ENCODE peak calls at places on chromosomes 6 and 20, in nine cellular contexts. O, G, X, I, R, U, Y, L and Q are unnamed samples.

GRCh38 chr20:63284544-63284949 is 8.4 kb upstream of the COL20A1 start:
- DNase-seq in O (no peak), G (no peak), X (no peak), I (no peak), R (no peak), U (no peak), Y (no peak), L (no peak), Q (no peak)

GRCh38 chr20:43963872-43964791 is 49.5 kb downstream of the TOX2 start:
- DNase-seq in O (peak), G (peak), X (peak), I (peak), R (no peak), U (no peak), Y (peak), L (no peak), Q (no peak)

GRCh38 chr20:53734006-53734688 is 140.5 kb upstream of the ZNF217 start:
- DNase-seq in O (no peak), G (no peak), X (no peak), I (peak), R (no peak), U (no peak), Y (no peak), L (no peak), Q (peak)

GRCh38 chr20:7497985-7498384 is 442.3 kb downstream of the HAO1 start:
- DNase-seq in O (no peak), G (no peak), X (peak), I (peak), R (no peak), U (no peak), Y (no peak), L (no peak), Q (no peak)

GRCh38 chr20:25287631-25288290 is 39.9 kb downstream of the PYGB start:
- DNase-seq in O (no peak), G (no peak), X (no peak), I (no peak), R (no peak), U (no peak), Y (no peak), L (no peak), Q (no peak)

GRCh38 chr6:120675886-120676285 is 658.4 kb downstream of the TBC1D32 start:
- DNase-seq in O (no peak), G (no peak), X (no peak), I (no peak), R (no peak), U (no peak), Y (no peak), L (no peak), Q (no peak)

GRCh38 chr6:165686966-165687365 is 23.9 kb upstream of the PDE10A start:
- DNase-seq in O (no peak), G (no peak), X (no peak), I (no peak), R (no peak), U (no peak), Y (no peak), L (no peak), Q (no peak)

GRCh38 chr6:92723390-92723931 is 695.9 kb downstream of the EPHA7 start:
- DNase-seq in O (no peak), G (no peak), X (no peak), I (no peak), R (no peak), U (no peak), Y (no peak), L (no peak), Q (no peak)

GRCh38 chr20:59153355-59153681 is 10.3 kb upstream of the ZNF831 start:
- DNase-seq in O (no peak), G (no peak), X (no peak), I (no peak), R (no peak), U (no peak), Y (no peak), L (no peak), Q (no peak)

GRCh38 chr6:31660224-31660997 is at the start of gene C6orf47:
- DNase-seq in O (peak), G (peak), X (peak), I (peak), R (peak), U (peak), Y (peak), L (peak), Q (peak)

GRCh38 chr6:2739335-2739734 is 11.4 kb downstream of the MYLK4 start:
- DNase-seq in O (peak), G (no peak), X (peak), I (peak), R (no peak), U (no peak), Y (peak), L (no peak), Q (no peak)

GRCh38 chr6:163793584-163793983 is 379.1 kb downstream of the QKI start:
- DNase-seq in O (peak), G (no peak), X (peak), I (peak), R (peak), U (no peak), Y (peak), L (peak), Q (no peak)

GRCh38 chr6:81763968-81764367 is 11.5 kb upstream of the TENT5A start:
- DNase-seq in O (no peak), G (no peak), X (no peak), I (no peak), R (no peak), U (no peak), Y (no peak), L (no peak), Q (no peak)

GRCh38 chr6:158417760-158418098 is 105.5 kb downstream of the TULP4 start:
- DNase-seq in O (peak), G (no peak), X (peak), I (peak), R (no peak), U (no peak), Y (peak), L (no peak), Q (no peak)

GRCh38 chr6:21109421-21110178 is 484.0 kb upstream of the SOX4 start:
- DNase-seq in O (peak), G (no peak), X (peak), I (peak), R (no peak), U (no peak), Y (peak), L (peak), Q (no peak)

GRCh38 chr20:51195419-51195901 is 172.6 kb upstream of the KCNG1 start:
- DNase-seq in O (peak), G (no peak), X (peak), I (peak), R (no peak), U (no peak), Y (peak), L (no peak), Q (no peak)

GRCh38 chr6:35491558-35492541 is 5.0 kb downstream of the TEAD3 start:
- DNase-seq in O (peak), G (no peak), X (no peak), I (no peak), R (peak), U (no peak), Y (no peak), L (no peak), Q (peak)

GRCh38 chr20:13741879-13742278 is 42.8 kb downstream of the ESF1 start:
- DNase-seq in O (no peak), G (no peak), X (no peak), I (no peak), R (no peak), U (no peak), Y (no peak), L (peak), Q (no peak)

GRCh38 chr6:26272171-26272631 is 92.8 kb upstream of the BTN3A2 start:
- DNase-seq in O (no peak), G (no peak), X (no peak), I (peak), R (peak), U (peak), Y (no peak), L (no peak), Q (peak)

GRCh38 chr20:7897965-7898364 is 42.3 kb downstream of the HAO1 start:
- DNase-seq in O (no peak), G (no peak), X (no peak), I (no peak), R (no peak), U (no peak), Y (no peak), L (no peak), Q (no peak)

GRCh38 chr20:48550814-48551213 is 277.0 kb downstream of the PREX1 start:
- DNase-seq in O (no peak), G (no peak), X (peak), I (no peak), R (no peak), U (no peak), Y (no peak), L (no peak), Q (no peak)

GRCh38 chr6:146913842-146914562 is 290.2 kb upstream of the STXBP5 start:
- DNase-seq in O (peak), G (no peak), X (peak), I (peak), R (peak), U (peak), Y (peak), L (peak), Q (peak)

GRCh38 chr6:107740496-107741190 is 83.5 kb downstream of the SCML4 start:
- DNase-seq in O (no peak), G (no peak), X (no peak), I (peak), R (no peak), U (no peak), Y (no peak), L (no peak), Q (no peak)

GRCh38 chr6:107736713-107737396 is 87.3 kb downstream of the SCML4 start:
- DNase-seq in O (no peak), G (no peak), X (no peak), I (no peak), R (no peak), U (no peak), Y (no peak), L (no peak), Q (no peak)

GRCh38 chr6:107741191-107741680 is 82.9 kb downstream of the SCML4 start:
- DNase-seq in O (no peak), G (no peak), X (no peak), I (no peak), R (no peak), U (no peak), Y (no peak), L (no peak), Q (no peak)

GRCh38 chr6:107735906-107736635 is 88.0 kb downstream of the SCML4 start:
- DNase-seq in O (no peak), G (no peak), X (no peak), I (no peak), R (no peak), U (no peak), Y (no peak), L (no peak), Q (no peak)

GRCh38 chr6:107737397-107737793 is 86.7 kb downstream of the SCML4 start:
- DNase-seq in O (no peak), G (no peak), X (no peak), I (no peak), R (no peak), U (no peak), Y (no peak), L (no peak), Q (no peak)
- H3K4me2 ChIP-seq in O (no peak), G (no peak), X (no peak), I (no peak), R (no peak), U (no peak), Y (no peak), L (no peak), Q (no peak)

DNA sequence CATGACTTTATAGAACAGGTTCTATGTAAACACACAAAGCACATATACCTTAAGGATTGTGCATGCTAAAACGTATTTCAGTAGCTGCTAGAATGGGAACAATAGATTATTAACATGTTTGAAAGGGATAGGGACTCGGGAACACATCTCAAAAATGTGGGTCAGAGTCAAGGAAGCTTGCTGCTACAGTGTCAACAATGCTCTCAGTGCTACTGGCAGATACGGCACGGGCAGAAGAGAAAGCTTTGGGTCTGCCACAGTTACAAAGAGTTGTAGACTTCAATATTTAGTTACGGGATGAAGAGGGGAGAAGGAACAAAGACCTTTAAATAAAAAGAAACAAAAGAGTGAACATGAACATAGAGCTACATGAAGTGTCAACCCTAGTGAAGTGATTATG is 170.5 kb downstream of the BACH2 start:
- DNase-seq in O (no peak), G (no peak), X (no peak), I (no peak), R (no peak), U (no peak), Y (no peak), L (no peak), Q (no peak)
- H3K4me2 ChIP-seq in O (no peak), G (peak), X (no peak), I (no peak), R (no peak), U (no peak), Y (no peak), L (no peak), Q (no peak)

GRCh38 chr6:138229072-138229471 is 10.8 kb upstream of the PBOV1 start:
- DNase-seq in O (no peak), G (no peak), X (no peak), I (no peak), R (no peak), U (no peak), Y (no peak), L (no peak), Q (no peak)

GRCh38 chr6:138227316-138227781 is 9.1 kb upstream of the PBOV1 start:
- DNase-seq in O (no peak), G (no peak), X (no peak), I (no peak), R (peak), U (no peak), Y (no peak), L (no peak), Q (no peak)

GRCh38 chr6:138226011-138226410 is 7.7 kb upstream of the PBOV1 start:
- DNase-seq in O (no peak), G (no peak), X (no peak), I (no peak), R (no peak), U (no peak), Y (no peak), L (no peak), Q (no peak)

GRCh38 chr6:138229663-138230194 is 11.4 kb upstream of the PBOV1 start:
- DNase-seq in O (no peak), G (no peak), X (no peak), I (no peak), R (no peak), U (no peak), Y (no peak), L (no peak), Q (no peak)

DNA sequence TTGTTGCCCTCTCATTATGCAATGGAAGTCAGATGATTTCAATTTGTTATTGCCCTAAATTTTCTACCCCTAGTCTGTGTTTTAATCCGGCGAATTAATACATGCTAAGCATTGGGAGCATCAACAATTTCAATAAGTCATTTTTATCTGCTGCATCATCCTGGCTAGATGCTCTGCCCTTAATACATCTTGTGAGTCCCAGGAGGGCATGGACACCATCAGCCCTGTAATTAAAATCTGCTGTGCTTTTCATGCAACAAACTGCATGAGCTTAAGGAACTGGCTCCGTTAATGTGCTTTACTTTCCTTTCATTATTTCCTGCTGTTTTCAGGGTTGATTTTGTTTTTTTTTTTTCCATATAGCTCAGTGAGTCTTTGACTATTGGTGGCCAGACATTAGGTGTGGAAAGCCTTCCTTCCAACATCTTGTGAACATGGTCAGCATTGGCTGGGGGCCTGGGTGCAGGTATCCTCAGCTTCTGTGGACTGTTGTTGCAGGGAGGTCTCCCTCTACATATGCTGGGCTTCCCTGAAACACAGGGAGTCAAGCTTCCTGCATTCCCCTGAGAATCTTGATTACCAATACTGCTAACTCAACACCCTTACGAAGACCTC is 8.5 kb upstream of the PBOV1 start:
- DNase-seq in O (no peak), G (no peak), X (no peak), I (peak), R (no peak), U (no peak), Y (no peak), L (no peak), Q (no peak)
- H3K4me2 ChIP-seq in O (no peak), G (no peak), X (no peak), I (no peak), R (peak), U (no peak), Y (no peak), L (no peak), Q (no peak)

GRCh38 chr6:74065713-74066112 is 369.7 kb downstream of the CD109 start:
- DNase-seq in O (no peak), G (no peak), X (no peak), I (no peak), R (no peak), U (no peak), Y (no peak), L (no peak), Q (no peak)
- H3K4me2 ChIP-seq in O (no peak), G (no peak), X (no peak), I (no peak), R (no peak), U (no peak), Y (no peak), L (no peak), Q (no peak)